ENCODE peak calls at places on chromosomes 16 and 17, in four cellular contexts. One of them, this sample, is unnamed.

GRCh38 chr17:82750241-82750905 is 1.5 kb upstream of the TBCD start:
- DNase-seq in neural progenitor cell: peak; percentile 55
- DNase-seq in T-helper 17 cell: no peak
- DNase-seq in left ventricle myocardium inferior: no peak
- DNase-seq in this sample: no peak

GRCh38 chr16:56269824-56270684 is 78.8 kb downstream of the GNAO1 start:
- DNase-seq in left ventricle myocardium inferior: no peak
- DNase-seq in T-helper 17 cell: no peak
- DNase-seq in neural progenitor cell: peak; percentile 20
- DNase-seq in this sample: peak; percentile 67

GRCh38 chr16:57628008-57628781 is at the start of gene ADGRG1:
- DNase-seq in left ventricle myocardium inferior: peak; percentile 64
- DNase-seq in neural progenitor cell: peak; percentile 75
- DNase-seq in T-helper 17 cell: no peak
- DNase-seq in this sample: peak; percentile 83

GRCh38 chr17:49180303-49180702 is 30.1 kb downstream of the GNGT2 start:
- DNase-seq in T-helper 17 cell: peak; percentile 41
- DNase-seq in left ventricle myocardium inferior: peak; percentile 67
- DNase-seq in neural progenitor cell: peak; percentile 66
- DNase-seq in this sample: peak; percentile 84

GRCh38 chr17:79988163-79988971 is 47.3 kb downstream of the TBC1D16 start:
- DNase-seq in neural progenitor cell: no peak
- DNase-seq in left ventricle myocardium inferior: no peak
- DNase-seq in T-helper 17 cell: no peak
- DNase-seq in this sample: no peak

GRCh38 chr17:41545829-41546410 is 17.8 kb upstream of the KRT19 start:
- DNase-seq in left ventricle myocardium inferior: no peak
- DNase-seq in T-helper 17 cell: no peak
- DNase-seq in neural progenitor cell: no peak
- DNase-seq in this sample: no peak

GRCh38 chr16:20867585-20867984 is 32.6 kb downstream of the DCUN1D3 start:
- DNase-seq in left ventricle myocardium inferior: no peak
- DNase-seq in T-helper 17 cell: no peak
- DNase-seq in neural progenitor cell: no peak
- DNase-seq in this sample: no peak

GRCh38 chr16:27976990-27977389 is 86.5 kb downstream of the GSG1L start:
- DNase-seq in T-helper 17 cell: no peak
- DNase-seq in neural progenitor cell: no peak
- DNase-seq in left ventricle myocardium inferior: no peak
- DNase-seq in this sample: no peak

GRCh38 chr16:79213214-79213613 is 387.3 kb downstream of the MAF start:
- DNase-seq in left ventricle myocardium inferior: no peak
- DNase-seq in neural progenitor cell: no peak
- DNase-seq in T-helper 17 cell: no peak
- DNase-seq in this sample: no peak

GRCh38 chr16:53872248-53873221 is 168.6 kb downstream of the FTO start:
- DNase-seq in T-helper 17 cell: no peak
- DNase-seq in neural progenitor cell: no peak
- DNase-seq in left ventricle myocardium inferior: no peak
- DNase-seq in this sample: no peak

GRCh38 chr17:55166506-55166905 is 98.3 kb upstream of the HLF start:
- DNase-seq in neural progenitor cell: no peak
- DNase-seq in left ventricle myocardium inferior: no peak
- DNase-seq in T-helper 17 cell: no peak
- DNase-seq in this sample: no peak

GRCh38 chr17:18980682-18981384 is 23.7 kb downstream of the FAM83G start:
- DNase-seq in neural progenitor cell: peak; percentile 47
- DNase-seq in T-helper 17 cell: no peak
- DNase-seq in left ventricle myocardium inferior: no peak
- DNase-seq in this sample: no peak

GRCh38 chr16:58000706-58001676 is at the start of gene USB1:
- DNase-seq in left ventricle myocardium inferior: peak; percentile 92
- DNase-seq in T-helper 17 cell: peak; percentile 87
- DNase-seq in neural progenitor cell: peak; percentile 94
- DNase-seq in this sample: peak; percentile 97

GRCh38 chr17:58332720-58333395 is 4.3 kb upstream of the TSPOAP1 start:
- DNase-seq in T-helper 17 cell: no peak
- DNase-seq in neural progenitor cell: no peak
- DNase-seq in left ventricle myocardium inferior: peak; percentile 14
- DNase-seq in this sample: no peak

GRCh38 chr17:63682441-63682840 is 17.5 kb downstream of the LIMD2 start:
- DNase-seq in T-helper 17 cell: no peak
- DNase-seq in left ventricle myocardium inferior: no peak
- DNase-seq in neural progenitor cell: no peak
- DNase-seq in this sample: no peak

GRCh38 chr16:324451-325334 is 27.8 kb downstream of the AXIN1 start:
- DNase-seq in left ventricle myocardium inferior: peak; percentile 33
- DNase-seq in T-helper 17 cell: peak; percentile 79
- DNase-seq in neural progenitor cell: no peak
- DNase-seq in this sample: peak; percentile 67

GRCh38 chr17:82647593-82648164 is 565 bp downstream of the WDR45B start:
- DNase-seq in T-helper 17 cell: peak; percentile 65
- DNase-seq in neural progenitor cell: peak; percentile 54
- DNase-seq in left ventricle myocardium inferior: no peak
- DNase-seq in this sample: no peak

GRCh38 chr16:6493555-6493954 is 839.1 kb upstream of the RBFOX1 start:
- DNase-seq in neural progenitor cell: no peak
- DNase-seq in left ventricle myocardium inferior: no peak
- DNase-seq in T-helper 17 cell: no peak
- DNase-seq in this sample: no peak

GRCh38 chr17:56176101-56176500 is 22.8 kb downstream of the ANKFN1 start:
- DNase-seq in left ventricle myocardium inferior: no peak
- DNase-seq in neural progenitor cell: no peak
- DNase-seq in T-helper 17 cell: no peak
- DNase-seq in this sample: no peak

GRCh38 chr16:81175325-81175891 is 63.1 kb upstream of the BCO1 start:
- DNase-seq in neural progenitor cell: no peak
- DNase-seq in T-helper 17 cell: no peak
- DNase-seq in left ventricle myocardium inferior: no peak
- DNase-seq in this sample: no peak

GRCh38 chr16:83878838-83879237 is 20.1 kb upstream of the MLYCD start:
- DNase-seq in T-helper 17 cell: no peak
- DNase-seq in left ventricle myocardium inferior: no peak
- DNase-seq in neural progenitor cell: peak; percentile 52
- DNase-seq in this sample: peak; percentile 30

GRCh38 chr16:81518439-81518757 is 73.8 kb downstream of the CMIP start:
- DNase-seq in T-helper 17 cell: no peak
- DNase-seq in neural progenitor cell: no peak
- DNase-seq in left ventricle myocardium inferior: no peak
- DNase-seq in this sample: no peak

GRCh38 chr16:89923640-89924297 is 627 bp downstream of the TUBB3 start:
- DNase-seq in T-helper 17 cell: no peak
- DNase-seq in left ventricle myocardium inferior: no peak
- DNase-seq in neural progenitor cell: peak; percentile 75
- DNase-seq in this sample: no peak